ENCODE peak calls at places on chromosomes 1 and 21, in seven cellular contexts. O is kidney, L is astrocyte of the spinal cord, U is osteocyte, Z is tibial artery, H is heart left ventricle, S is adrenal gland. X is an unnamed sample.

GRCh38 chr1:84598846-84599741 is 24.9 kb upstream of the CTBS start:
- DNase-seq in O (no peak), L (peak), U (no peak), Z (no peak), H (no peak), S (no peak), X (no peak)

GRCh38 chr1:173489149-173489600 is 12.0 kb downstream of the PRDX6 start:
- DNase-seq in O (no peak), L (no peak), U (no peak), Z (no peak), H (no peak), S (no peak), X (no peak)

GRCh38 chr1:246647513-246647912 is 76.7 kb upstream of the SCCPDH start:
- DNase-seq in O (no peak), L (peak), U (no peak), Z (no peak), H (no peak), S (no peak), X (no peak)

GRCh38 chr21:27451116-27451515 is 484.2 kb upstream of the ADAMTS5 start:
- DNase-seq in O (no peak), L (no peak), U (no peak), Z (no peak), H (no peak), S (no peak), X (no peak)

GRCh38 chr1:221783437-221783836 is 41.5 kb upstream of the DUSP10 start:
- DNase-seq in O (no peak), L (no peak), U (no peak), Z (no peak), H (no peak), S (no peak), X (no peak)

GRCh38 chr1:70043806-70044205 is 161.6 kb downstream of the LRRC40 start:
- DNase-seq in O (no peak), L (peak), U (no peak), Z (no peak), H (no peak), S (no peak), X (no peak)

GRCh38 chr1:181127898-181128453 is 39.5 kb downstream of the IER5 start:
- DNase-seq in O (no peak), L (no peak), U (no peak), Z (no peak), H (no peak), S (no peak), X (no peak)

GRCh38 chr1:25217598-25218232 is 14.6 kb downstream of the SYF2 start:
- DNase-seq in O (no peak), L (no peak), U (no peak), Z (no peak), H (no peak), S (no peak), X (no peak)

GRCh38 chr21:15063081-15063820 is 1.5 kb downstream of the NRIP1 start:
- DNase-seq in O (no peak), L (peak), U (no peak), Z (no peak), H (no peak), S (no peak), X (no peak)

GRCh38 chr1:99645699-99646531 is at the start of gene PALMD:
- DNase-seq in O (no peak), L (no peak), U (no peak), Z (peak), H (peak), S (peak), X (no peak)

GRCh38 chr21:46219591-46220239 is 8.9 kb downstream of the LSS start:
- DNase-seq in O (no peak), L (no peak), U (no peak), Z (no peak), H (no peak), S (no peak), X (no peak)

GRCh38 chr1:240663160-240663879 is 51.4 kb upstream of the GREM2 start:
- DNase-seq in O (no peak), L (no peak), U (no peak), Z (no peak), H (no peak), S (no peak), X (no peak)

GRCh38 chr1:228407118-228408040 is 744 bp upstream of the TRIM11 start:
- DNase-seq in O (no peak), L (no peak), U (no peak), Z (no peak), H (no peak), S (no peak), X (no peak)

GRCh38 chr1:90761781-90762589 is 44.9 kb upstream of the BARHL2 start:
- DNase-seq in O (no peak), L (no peak), U (no peak), Z (no peak), H (no peak), S (no peak), X (no peak)

GRCh38 chr1:218591966-218592365 is 246.8 kb downstream of the TGFB2 start:
- DNase-seq in O (no peak), L (no peak), U (no peak), Z (no peak), H (no peak), S (no peak), X (no peak)

GRCh38 chr1:8754993-8755392 is 62.4 kb downstream of the RERE start:
- DNase-seq in O (no peak), L (no peak), U (no peak), Z (no peak), H (no peak), S (no peak), X (no peak)

GRCh38 chr1:107883562-107883961 is 81.4 kb downstream of the VAV3 start:
- DNase-seq in O (no peak), L (no peak), U (no peak), Z (peak), H (no peak), S (no peak), X (no peak)

GRCh38 chr1:54884768-54885167 is 2.2 kb downstream of the DHCR24 start:
- DNase-seq in O (no peak), L (no peak), U (no peak), Z (no peak), H (no peak), S (no peak), X (no peak)

GRCh38 chr1:21532496-21532895 is 23.3 kb downstream of the ALPL start:
- DNase-seq in O (peak), L (no peak), U (no peak), Z (no peak), H (no peak), S (no peak), X (no peak)

GRCh38 chr21:36388076-36388475 is 2.9 kb downstream of the CHAF1B start:
- DNase-seq in O (no peak), L (no peak), U (no peak), Z (no peak), H (no peak), S (no peak), X (no peak)

GRCh38 chr21:28793043-28793442 is 199.6 kb downstream of the LTN1 start:
- DNase-seq in O (no peak), L (peak), U (no peak), Z (no peak), H (no peak), S (no peak), X (no peak)
- TF ChIP-seq CTCF in O (peak), L (peak), U (peak), Z (peak), H (peak), S (peak), X (no peak)

GRCh38 chr1:201624741-201625646 is 86.1 kb downstream of the NAV1 start:
- DNase-seq in O (peak), L (peak), U (no peak), Z (no peak), H (no peak), S (no peak), X (no peak)
- TF ChIP-seq CTCF in O (no peak), L (peak), U (no peak), Z (no peak), H (no peak), S (no peak), X (no peak)

DNA sequence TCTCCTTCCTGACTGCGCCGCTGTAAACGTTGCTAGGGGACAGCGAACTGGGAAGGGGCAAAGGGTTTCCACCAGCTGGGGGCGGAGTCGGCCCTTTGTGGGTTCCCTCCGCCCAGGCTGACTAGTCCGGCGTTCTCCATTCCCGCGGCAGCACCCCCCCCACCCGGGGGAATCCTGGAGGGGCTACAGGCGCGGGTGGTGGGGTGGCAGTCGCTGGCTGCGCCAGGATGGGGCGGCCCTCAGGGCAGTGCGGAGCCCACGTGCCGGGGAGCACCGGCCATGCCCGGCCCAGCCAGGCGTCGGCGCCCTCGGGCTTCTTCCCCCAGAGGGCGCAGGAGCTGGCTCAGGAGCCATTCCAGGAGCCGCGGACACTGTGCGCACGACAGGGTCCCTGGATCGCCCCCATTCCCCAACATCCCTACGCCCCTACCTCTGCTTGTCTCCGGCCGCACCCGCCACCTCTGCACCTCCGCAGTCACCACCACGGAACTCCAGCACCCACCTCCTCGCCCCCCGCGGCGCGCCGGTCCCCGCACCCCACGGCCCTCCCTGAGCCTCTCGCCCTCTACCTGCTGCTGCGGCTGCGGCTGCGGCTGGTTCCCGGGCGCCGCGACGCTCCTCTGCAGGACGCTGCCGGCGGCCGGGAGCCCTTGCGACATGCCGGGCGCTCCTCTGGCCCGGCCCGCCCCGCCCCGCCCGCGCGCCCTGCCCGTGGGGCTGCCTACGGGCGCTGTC is 369 bp downstream of the BATF3 start:
- DNase-seq in O (peak), L (peak), U (peak), Z (peak), H (peak), S (peak), X (peak)
- TF ChIP-seq CTCF in O (peak), L (peak), U (peak), Z (peak), H (peak), S (peak), X (no peak)

GRCh38 chr1:183633676-183634343 is 1.8 kb downstream of the ARPC5 start:
- DNase-seq in O (no peak), L (peak), U (no peak), Z (no peak), H (no peak), S (no peak), X (no peak)
- TF ChIP-seq CTCF in O (peak), L (peak), U (peak), Z (peak), H (peak), S (peak), X (no peak)

DNA sequence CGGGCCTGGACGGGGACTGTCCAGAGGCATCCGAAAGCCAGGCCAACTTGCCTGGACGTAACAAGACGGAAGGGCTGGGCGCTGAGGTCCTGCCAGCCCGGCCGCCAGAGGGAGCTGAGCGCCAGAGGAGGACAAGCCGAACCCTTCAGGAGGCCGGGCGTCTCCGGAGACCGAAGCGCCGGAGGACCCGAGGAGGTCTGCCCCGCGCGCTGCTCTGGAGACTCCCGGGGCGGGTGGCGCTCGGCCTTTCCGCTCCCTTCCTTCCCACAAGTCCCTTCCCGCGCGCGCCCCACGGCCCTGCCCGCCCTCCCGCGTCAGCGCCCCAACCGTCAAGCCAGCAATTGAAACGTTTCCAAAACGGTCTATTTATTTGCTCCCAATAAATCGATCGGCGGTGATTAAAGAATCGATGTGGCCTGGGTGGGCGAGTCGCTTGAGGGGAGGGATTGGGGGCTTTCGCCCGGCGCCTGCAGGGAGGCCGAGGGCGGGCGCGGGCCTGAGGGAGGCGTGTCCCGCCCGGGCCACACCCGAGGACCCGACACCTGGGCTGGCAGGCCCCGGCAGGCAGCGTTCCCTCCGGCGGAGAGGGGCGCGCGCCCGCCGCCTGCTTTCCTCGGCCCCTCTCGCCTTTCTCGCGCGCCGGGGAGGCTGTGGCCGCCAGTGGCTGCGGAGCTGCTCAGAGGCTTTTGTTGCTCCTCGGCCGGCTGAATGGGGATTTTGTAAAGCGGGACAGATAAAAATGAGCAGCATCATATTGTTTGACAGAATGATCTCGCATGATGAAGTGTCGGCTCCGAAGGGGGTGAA is 5.2 kb upstream of the FOXD3 start:
- DNase-seq in O (peak), L (peak), U (peak), Z (no peak), H (no peak), S (peak), X (peak)
- TF ChIP-seq CTCF in O (peak), L (peak), U (peak), Z (peak), H (peak), S (no peak), X (no peak)

GRCh38 chr1:229689915-229690314 is 63.9 kb downstream of the URB2 start:
- DNase-seq in O (no peak), L (no peak), U (no peak), Z (no peak), H (no peak), S (no peak), X (no peak)
- TF ChIP-seq CTCF in O (no peak), L (no peak), U (no peak), Z (no peak), H (no peak), S (no peak), X (no peak)

DNA sequence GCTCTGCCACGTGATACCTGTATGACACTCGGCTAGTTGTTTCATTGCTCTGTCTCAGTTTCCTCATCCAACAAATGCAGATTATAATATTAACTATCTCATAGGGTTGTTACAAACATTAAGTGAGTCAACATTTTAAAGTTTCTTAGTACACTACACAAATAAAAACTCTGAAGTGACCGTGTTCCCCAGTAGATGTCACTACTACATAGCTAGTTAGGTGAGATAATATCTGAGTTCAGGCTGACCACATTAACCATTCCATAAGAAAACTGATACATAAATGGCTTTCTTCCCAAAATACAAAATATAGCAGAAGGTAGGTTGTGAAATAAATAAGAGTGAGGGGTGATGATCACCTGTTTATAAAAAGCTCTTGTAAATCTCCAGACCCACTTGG is 214.1 kb downstream of the NUF2 start:
- DNase-seq in O (no peak), L (peak), U (no peak), Z (no peak), H (no peak), S (no peak), X (no peak)
- TF ChIP-seq CTCF in O (peak), L (peak), U (peak), Z (no peak), H (peak), S (peak), X (no peak)

DNA sequence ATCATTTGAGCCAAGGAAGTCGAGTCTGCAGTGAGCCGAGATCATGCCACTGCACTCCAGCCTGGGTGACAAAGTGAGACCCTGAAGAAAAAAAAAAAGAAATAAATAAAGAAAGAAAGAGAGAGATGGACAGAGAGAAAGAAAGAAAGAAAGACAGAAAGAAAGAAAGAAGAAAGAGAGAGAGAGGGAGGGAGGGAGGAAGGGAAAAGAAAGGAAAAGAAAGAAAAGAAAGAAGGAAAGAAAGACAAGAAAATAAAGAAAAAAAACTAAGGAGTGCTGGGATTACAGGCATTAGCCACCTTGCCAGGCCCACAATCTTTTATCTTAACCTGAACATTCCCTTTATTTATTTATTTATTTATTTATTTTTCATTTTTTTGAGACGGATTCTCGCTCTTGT is 51.7 kb upstream of the SOD1 start:
- DNase-seq in O (no peak), L (no peak), U (no peak), Z (no peak), H (no peak), S (no peak), X (no peak)
- TF ChIP-seq CTCF in O (no peak), L (no peak), U (no peak), Z (no peak), H (no peak), S (no peak), X (no peak)

X was measured in activated B cell treated with CpG ODN at 0.5 μM for 24 hours.